ENCODE peak calls at places on chromosomes 7 and 10, in eight cellular contexts. P, Z, V, T, A, U, C and J are unnamed samples.

GRCh38 chr10:31126593-31126992 is 94.9 kb upstream of the ZNF438 start:
- DNase-seq in V (no peak), Z (no peak), T (no peak), C (no peak), P (no peak), U (no peak), A (no peak), J (no peak)

GRCh38 chr7:155882596-155882995 is 70.3 kb upstream of the SHH start:
- DNase-seq in C (peak; percentile 81), V (no peak), T (peak; percentile 29), U (no peak), Z (no peak), P (no peak), A (peak; percentile 62), J (no peak)

GRCh38 chr7:146713907-146714306 is 597.3 kb downstream of the CNTNAP2 start:
- DNase-seq in A (no peak), T (no peak), Z (no peak), P (no peak), U (no peak), C (no peak), V (no peak), J (no peak)

GRCh38 chr10:27482984-27483956 is 20.8 kb upstream of the RAB18 start:
- DNase-seq in P (no peak), C (peak; percentile 5), A (no peak), V (no peak), U (no peak), T (no peak), Z (peak; percentile 8), J (no peak)

GRCh38 chr10:974038-974784 is 14.0 kb upstream of the GTPBP4 start:
- DNase-seq in P (no peak), U (no peak), A (no peak), V (no peak), T (peak; percentile 3), C (peak; percentile 36), Z (peak; percentile 19), J (no peak)

GRCh38 chr7:5429857-5430611 is 6.4 kb upstream of the TNRC18 start:
- DNase-seq in A (peak; percentile 64), Z (peak; percentile 46), T (peak; percentile 52), V (no peak), C (no peak), P (no peak), U (peak; percentile 50), J (no peak)

GRCh38 chr10:90871279-90871760 is 454 bp upstream of the RPP30 start:
- DNase-seq in V (no peak), A (peak; percentile 86), U (peak; percentile 65), T (peak; percentile 92), C (peak; percentile 89), P (no peak), Z (peak; percentile 69), J (peak; percentile 92)

GRCh38 chr7:116511552-116512523 is 12.3 kb downstream of the CAV2 start:
- DNase-seq in U (peak; percentile 71), T (peak; percentile 30), Z (peak; percentile 54), C (peak; percentile 82), V (no peak), P (no peak), A (peak; percentile 37), J (no peak)

GRCh38 chr7:94135180-94135579 is 131.0 kb upstream of the BET1 start:
- DNase-seq in V (no peak), Z (no peak), P (no peak), A (no peak), T (no peak), C (no peak), U (no peak), J (no peak)

GRCh38 chr10:46787321-46787615 is 124.0 kb upstream of the PTPN20 start:
- DNase-seq in P (no peak), A (peak; percentile 55), T (peak; percentile 51), Z (peak; percentile 27), U (peak; percentile 6), C (peak; percentile 46), V (peak; percentile 7), J (peak; percentile 3)

GRCh38 chr10:126536148-126536547 is 134.3 kb downstream of the C10orf90 start:
- DNase-seq in U (no peak), A (peak; percentile 14), V (no peak), T (peak; percentile 32), C (no peak), P (no peak), Z (no peak), J (no peak)

GRCh38 chr7:46022397-46022796 is 101.3 kb upstream of the IGFBP3 start:
- DNase-seq in P (no peak), V (no peak), T (no peak), U (no peak), Z (no peak), C (no peak), A (no peak), J (no peak)

GRCh38 chr10:93357680-93358079 is 124.5 kb downstream of the MYOF start:
- DNase-seq in V (no peak), A (peak; percentile 57), P (no peak), Z (peak; percentile 14), C (peak; percentile 59), U (peak; percentile 39), T (peak; percentile 62), J (peak; percentile 31)

GRCh38 chr10:56012146-56012545 is 348.9 kb downstream of the ZWINT start:
- DNase-seq in C (no peak), T (no peak), A (no peak), P (no peak), V (no peak), Z (no peak), U (no peak), J (no peak)

GRCh38 chr10:111598433-111599059 is 521.7 kb downstream of the ADRA2A start:
- DNase-seq in C (peak; percentile 66), U (peak; percentile 59), Z (no peak), P (no peak), V (no peak), A (peak; percentile 63), T (peak; percentile 61), J (peak; percentile 54)

GRCh38 chr7:32023353-32023752 is 46.9 kb downstream of the PDE1C start:
- DNase-seq in C (no peak), A (no peak), P (no peak), V (no peak), T (no peak), U (no peak), Z (no peak), J (no peak)

GRCh38 chr10:70805619-70806215 is 10.0 kb upstream of the SGPL1 start:
- DNase-seq in U (no peak), T (no peak), C (no peak), V (no peak), A (no peak), P (no peak), Z (no peak), J (no peak)

GRCh38 chr10:15784662-15785300 is 65.1 kb upstream of the ITGA8 start:
- DNase-seq in C (no peak), V (no peak), A (no peak), P (no peak), U (no peak), T (no peak), Z (no peak), J (no peak)

GRCh38 chr10:114087655-114088054 is 44.0 kb downstream of the ADRB1 start:
- DNase-seq in V (no peak), U (no peak), Z (no peak), A (no peak), T (no peak), C (no peak), P (no peak), J (no peak)